ENCODE peak calls at places on chromosomes 6 and 20, in four cellular contexts. G, L, Q and K are unnamed samples.

GRCh38 chr20:50281831-50282591 is 91.4 kb downstream of the CEBPB start:
- DNase-seq in G (peak; percentile 80), L (no peak), Q (peak; percentile 71), K (peak; percentile 69)

GRCh38 chr20:3753098-3753497 is 14.5 kb downstream of the ADISSP start:
- DNase-seq in G (peak; percentile 46), L (no peak), Q (peak; percentile 71), K (peak; percentile 78)

GRCh38 chr20:55139173-55139765 is 663.9 kb downstream of the DOK5 start:
- DNase-seq in G (no peak), L (no peak), Q (no peak), K (no peak)

GRCh38 chr6:110557226-110557625 is 80.8 kb upstream of the SLC22A16 start:
- DNase-seq in G (no peak), L (no peak), Q (no peak), K (no peak)

GRCh38 chr20:38065764-38066375 is 32.3 kb downstream of the RPRD1B start:
- DNase-seq in G (no peak), L (no peak), Q (peak; percentile 41), K (no peak)

GRCh38 chr20:48817367-48818030 is 10.3 kb downstream of the PREX1 start:
- DNase-seq in G (no peak), L (no peak), Q (no peak), K (no peak)

GRCh38 chr20:35329435-35330139 is 37.4 kb upstream of the FAM83C start:
- DNase-seq in G (peak; percentile 78), L (no peak), Q (peak; percentile 75), K (peak; percentile 82)

GRCh38 chr6:161242779-161243693 is 30.8 kb downstream of the AGPAT4 start:
- DNase-seq in G (no peak), L (no peak), Q (no peak), K (peak; percentile 64)

GRCh38 chr20:24832518-24832917 is 116.6 kb upstream of the CST7 start:
- DNase-seq in G (no peak), L (no peak), Q (no peak), K (no peak)

GRCh38 chr20:13996265-13996664 is 949 bp downstream of the MACROD2 start:
- DNase-seq in G (no peak), L (no peak), Q (no peak), K (no peak)

GRCh38 chr6:99344289-99344688 is 5.2 kb downstream of the FAXC start:
- DNase-seq in G (no peak), L (no peak), Q (peak; percentile 9), K (no peak)
- TF ChIP-seq TCF7 in G (no peak), L (no peak), Q (no peak), K (no peak)

DNA sequence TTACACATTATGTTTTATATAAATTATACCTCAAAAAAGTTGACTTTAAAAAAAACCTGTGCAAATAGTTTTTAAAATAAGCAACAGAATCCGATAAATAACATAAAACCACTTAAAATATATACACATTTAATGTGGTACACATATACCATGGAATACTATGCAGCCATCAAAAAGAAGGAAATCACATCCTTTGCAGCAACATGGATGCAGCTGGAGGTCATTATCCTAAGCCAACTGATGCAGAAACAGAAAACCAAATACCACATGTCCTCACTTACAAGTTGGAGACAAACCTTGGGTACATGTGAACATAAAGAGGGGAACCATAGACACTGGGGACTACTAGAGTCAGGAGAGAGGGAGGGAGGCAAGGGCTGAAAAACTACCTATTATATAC is 4.0 kb upstream of the DEFB121 start:
- DNase-seq in G (no peak), L (no peak), Q (no peak), K (no peak)
- TF ChIP-seq TCF7 in G (no peak), L (no peak), Q (no peak), K (no peak)

DNA sequence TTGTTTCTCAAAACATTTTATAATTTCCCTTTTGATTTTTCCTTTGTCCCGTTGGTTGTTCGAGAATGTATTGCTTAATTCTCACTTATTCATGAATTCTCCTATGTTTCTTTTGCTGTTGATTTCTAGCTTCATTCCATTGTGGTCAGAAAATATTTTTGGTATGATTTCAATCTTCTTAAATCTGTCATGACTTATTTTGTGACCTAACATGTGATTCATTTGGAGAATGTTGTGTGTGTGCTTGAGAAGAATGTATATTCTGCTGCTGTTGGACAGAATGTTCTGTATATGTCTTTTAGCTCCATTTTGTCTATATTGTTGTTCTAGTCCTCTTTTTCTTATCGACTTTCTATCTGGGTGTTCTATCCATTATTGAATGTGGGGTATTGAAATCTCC is 286.2 kb upstream of the RNF217 start:
- DNase-seq in G (no peak), L (no peak), Q (no peak), K (no peak)
- TF ChIP-seq TCF7 in G (no peak), L (no peak), Q (no peak), K (no peak)

GRCh38 chr6:158232445-158233213 is 64.5 kb downstream of the GTF2H5 start:
- DNase-seq in G (peak; percentile 74), L (no peak), Q (peak; percentile 42), K (peak; percentile 53)

GRCh38 chr6:158231551-158232444 is 63.6 kb downstream of the GTF2H5 start:
- DNase-seq in G (peak; percentile 97), L (no peak), Q (peak; percentile 74), K (peak; percentile 71)

GRCh38 chr6:158230967-158231550 is 62.9 kb downstream of the GTF2H5 start:
- DNase-seq in G (no peak), L (no peak), Q (no peak), K (no peak)

GRCh38 chr6:158229823-158230222 is 61.7 kb downstream of the GTF2H5 start:
- DNase-seq in G (no peak), L (no peak), Q (no peak), K (no peak)

DNA sequence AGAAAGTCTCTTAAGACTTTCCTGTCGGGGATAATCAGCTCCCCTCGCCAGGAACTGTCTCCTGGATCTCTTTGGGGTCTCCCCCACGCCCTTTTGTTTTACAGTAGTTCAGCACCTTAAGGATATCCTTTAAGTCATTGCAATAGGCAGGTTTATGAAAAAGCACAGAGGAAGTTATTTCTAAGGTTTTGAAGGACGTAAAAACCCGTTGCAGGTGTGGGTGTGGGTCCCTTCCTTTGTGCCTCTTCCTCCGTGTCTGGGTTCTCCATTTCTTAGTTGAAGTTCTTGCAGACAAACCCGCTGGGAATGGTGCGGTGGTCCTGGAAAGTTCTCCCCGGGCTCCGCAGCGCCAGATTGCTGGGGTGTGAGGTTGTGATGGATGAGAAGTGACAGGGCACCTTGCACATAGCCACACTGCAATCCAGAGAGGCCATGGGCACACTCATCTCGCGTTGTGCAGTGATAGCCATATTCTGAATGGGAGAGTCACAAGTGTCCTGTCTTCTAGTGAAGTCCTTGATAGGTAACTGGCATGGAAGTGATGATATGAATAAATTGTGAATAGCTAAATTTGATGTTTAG is 65.2 kb downstream of the GTF2H5 start:
- DNase-seq in G (no peak), L (no peak), Q (peak; percentile 49), K (no peak)
- TF ChIP-seq TCF7 in G (no peak), L (no peak), Q (no peak), K (no peak)

GRCh38 chr6:40918035-40918651 is 120.9 kb downstream of the UNC5CL start:
- DNase-seq in G (no peak), L (no peak), Q (no peak), K (no peak)
- TF ChIP-seq TCF7 in G (no peak), L (no peak), Q (no peak), K (no peak)

GRCh38 chr6:127566119-127566518 is 10.9 kb upstream of the C6orf58 start:
- DNase-seq in G (no peak), L (no peak), Q (no peak), K (no peak)

GRCh38 chr6:127567476-127567875 is 9.5 kb upstream of the C6orf58 start:
- DNase-seq in G (no peak), L (no peak), Q (no peak), K (no peak)

GRCh38 chr6:127566671-127567070 is 10.3 kb upstream of the C6orf58 start:
- DNase-seq in G (no peak), L (no peak), Q (no peak), K (no peak)

GRCh38 chr6:127570739-127571389 is 6.1 kb upstream of the C6orf58 start:
- DNase-seq in G (no peak), L (no peak), Q (no peak), K (no peak)
- TF ChIP-seq TCF7 in G (no peak), L (no peak), Q (no peak), K (no peak)

GRCh38 chr6:123804771-123805540 is 1.3 kb downstream of the NKAIN2 start:
- DNase-seq in G (no peak), L (no peak), Q (no peak), K (no peak)
- TF ChIP-seq TCF7 in G (no peak), L (no peak), Q (no peak), K (no peak)

DNA sequence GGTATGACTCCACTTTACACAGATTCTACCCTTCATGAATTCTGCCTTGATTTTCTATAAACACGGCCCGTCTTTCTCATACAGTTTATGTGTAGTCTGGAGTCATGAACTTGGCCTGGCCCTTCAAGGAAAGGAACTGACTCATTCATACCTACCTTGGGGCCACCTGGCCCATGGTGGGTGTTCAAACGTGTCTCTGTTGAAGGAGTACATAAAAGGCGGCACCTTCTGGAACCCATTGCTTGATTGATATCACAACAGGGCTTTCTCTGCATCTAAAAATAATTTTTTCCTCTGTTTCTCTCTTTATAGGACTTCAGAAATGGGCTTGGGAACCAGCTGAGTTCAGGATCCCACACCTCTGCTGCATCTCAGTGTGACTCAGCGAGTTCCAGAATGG is 363.0 kb upstream of the SOX4 start:
- DNase-seq in G (no peak), L (no peak), Q (no peak), K (no peak)
- TF ChIP-seq TCF7 in G (no peak), L (no peak), Q (no peak), K (no peak)

DNA sequence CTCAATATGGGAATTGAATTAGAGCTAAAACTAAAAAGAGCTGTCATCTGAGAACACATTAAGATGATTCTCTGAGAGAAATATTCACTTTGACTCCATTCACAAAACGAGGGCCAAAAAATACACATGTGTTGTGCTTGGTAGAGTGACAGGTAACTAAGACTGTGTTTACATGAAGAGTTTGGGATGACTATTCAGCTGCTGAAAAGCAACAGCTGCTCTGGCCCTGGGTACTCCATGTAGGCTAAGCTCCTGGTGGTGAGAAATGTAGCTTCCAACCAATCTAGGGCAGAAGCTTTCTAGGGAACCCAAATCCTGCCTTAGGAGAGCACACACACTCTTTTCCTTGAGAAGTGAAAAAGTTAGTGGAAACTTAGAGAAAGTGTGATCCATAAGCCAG is 184.5 kb downstream of the COL21A1 start:
- DNase-seq in G (no peak), L (no peak), Q (no peak), K (no peak)
- TF ChIP-seq TCF7 in G (no peak), L (no peak), Q (no peak), K (no peak)